ENCODE peak calls at places on chromosomes 6 and 20, in seven cellular contexts. E is trophoblast cell, K is H1, J is mesendoderm, S is H9, R is mesenchymal stem cell, W is neuronal stem cell. P is an unnamed sample.

GRCh38 chr20:23032679-23033078 is 2.4 kb upstream of the SSTR4 start:
- DNase-seq in W (no peak), R (no peak), J (no peak), S (no peak), E (no peak), K (no peak), P (no peak)

GRCh38 chr6:6810727-6811126 is 222.2 kb downstream of the LY86 start:
- DNase-seq in W (no peak), S (no peak), J (no peak), R (no peak), E (no peak), K (no peak), P (no peak)

GRCh38 chr20:36481380-36482043 is 59.8 kb upstream of the MYL9 start:
- DNase-seq in R (no peak), W (no peak), J (peak), E (peak), K (no peak), S (no peak), P (no peak)

GRCh38 chr20:42955713-42956112 is 234.0 kb downstream of the PTPRT start:
- DNase-seq in W (no peak), S (no peak), E (no peak), R (no peak), K (no peak), J (no peak), P (no peak)

GRCh38 chr20:34815636-34816035 is 9.8 kb downstream of the NCOA6 start:
- DNase-seq in E (no peak), R (peak), K (no peak), J (no peak), W (no peak), S (no peak), P (peak)

GRCh38 chr20:4159765-4160490 is 144.6 kb upstream of the RNF24 start:
- DNase-seq in R (no peak), J (no peak), K (no peak), W (no peak), E (no peak), S (no peak), P (no peak)

GRCh38 chr20:41534170-41534569 is 84.0 kb downstream of the CHD6 start:
- DNase-seq in E (no peak), S (no peak), W (no peak), J (no peak), K (no peak), R (no peak), P (no peak)

GRCh38 chr20:50163570-50164317 is 10.2 kb upstream of the PEDS1 start:
- DNase-seq in J (peak), E (no peak), K (no peak), W (no peak), S (no peak), R (peak), P (peak)

GRCh38 chr6:112503210-112503609 is 156.1 kb downstream of the RFPL4B start:
- DNase-seq in W (peak), K (no peak), S (no peak), J (peak), E (no peak), R (peak), P (no peak)

GRCh38 chr6:50602191-50602810 is 111.0 kb upstream of the TFAP2D start:
- DNase-seq in S (no peak), E (peak), K (no peak), J (peak), R (peak), W (peak), P (peak)

GRCh38 chr20:2822073-2822472 is 5.9 kb downstream of the TMEM239 start:
- DNase-seq in E (no peak), S (no peak), W (no peak), J (no peak), K (no peak), R (no peak), P (peak)

GRCh38 chr6:49527315-49527714 is 23.2 kb upstream of the C6orf141 start:
- DNase-seq in J (no peak), S (no peak), W (no peak), R (no peak), E (peak), K (no peak), P (no peak)

GRCh38 chr6:10237284-10238043 is 177.4 kb downstream of the TFAP2A start:
- DNase-seq in W (no peak), J (no peak), R (no peak), E (peak), S (no peak), K (no peak), P (peak)

GRCh38 chr20:63457737-63458136 is 14.7 kb downstream of the KCNQ2 start:
- DNase-seq in R (no peak), S (no peak), W (no peak), K (no peak), E (peak), J (no peak), P (no peak)

GRCh38 chr6:120354452-120355098 is 979.7 kb downstream of the TBC1D32 start:
- DNase-seq in W (no peak), J (peak), S (no peak), R (no peak), E (peak), K (no peak), P (no peak)

GRCh38 chr6:112911949-112912348 is 564.8 kb downstream of the RFPL4B start:
- DNase-seq in K (no peak), S (no peak), J (no peak), W (no peak), R (no peak), E (no peak), P (no peak)

GRCh38 chr6:1950631-1951030 is 294.8 kb downstream of the GMDS start:
- DNase-seq in E (no peak), R (no peak), S (no peak), K (no peak), W (no peak), J (no peak), P (no peak)

GRCh38 chr20:50260480-50261221 is 70.0 kb downstream of the CEBPB start:
- DNase-seq in J (no peak), S (no peak), R (no peak), E (no peak), K (no peak), W (no peak), P (no peak)

GRCh38 chr20:64116016-64116415 is 8.7 kb upstream of the NPBWR2 start:
- DNase-seq in K (no peak), R (no peak), W (no peak), J (no peak), S (no peak), E (no peak), P (no peak)

GRCh38 chr6:127342296-127342945 is 988 bp downstream of the ECHDC1 start:
- DNase-seq in R (peak), W (peak), E (peak), K (no peak), S (peak), J (peak), P (peak)

GRCh38 chr6:168013250-168013915 is 15.9 kb downstream of the KIF25 start:
- DNase-seq in R (no peak), W (no peak), K (no peak), S (no peak), J (no peak), E (no peak), P (no peak)

GRCh38 chr6:110951986-110952794 is 6.3 kb upstream of the GTF3C6 start:
- DNase-seq in K (no peak), W (no peak), R (peak), S (no peak), E (peak), J (peak), P (peak)

GRCh38 chr6:12012566-12013367 is 655 bp downstream of the HIVEP1 start:
- DNase-seq in E (peak), S (peak), K (peak), J (peak), R (peak), W (peak), P (peak)

GRCh38 chr20:57399587-57400261 is 8.5 kb downstream of the RBM38 start:
- DNase-seq in K (no peak), E (no peak), S (no peak), R (no peak), W (no peak), J (no peak), P (peak)

GRCh38 chr6:166489301-166490155 is 97.0 kb downstream of the RAMACL start:
- DNase-seq in E (no peak), S (no peak), W (no peak), K (no peak), J (peak), R (no peak), P (no peak)

GRCh38 chr6:34650823-34651222 is 45.7 kb downstream of the ILRUN start:
- DNase-seq in R (no peak), J (no peak), W (no peak), S (no peak), E (no peak), K (no peak), P (no peak)

GRCh38 chr6:106099235-106099537 is 13.1 kb downstream of the PRDM1 start:
- DNase-seq in W (no peak), S (no peak), R (peak), K (no peak), J (no peak), E (peak), P (no peak)

GRCh38 chr6:167680605-167681149 is 146.0 kb upstream of the AFDN start:
- DNase-seq in E (no peak), R (no peak), J (no peak), K (no peak), S (no peak), W (no peak), P (no peak)

GRCh38 chr6:143478479-143479062 is 28.0 kb downstream of the PEX3 start:
- DNase-seq in K (no peak), R (no peak), W (no peak), S (no peak), E (no peak), J (no peak), P (no peak)

GRCh38 chr6:145670306-145670705 is 65.0 kb downstream of the EPM2A start:
- DNase-seq in K (no peak), S (no peak), W (no peak), J (no peak), R (no peak), E (no peak), P (no peak)

GRCh38 chr6:145669627-145670034 is 65.7 kb downstream of the EPM2A start:
- DNase-seq in J (no peak), E (no peak), S (no peak), K (no peak), R (peak), W (no peak), P (peak)

GRCh38 chr6:145668844-145669243 is 66.5 kb downstream of the EPM2A start:
- DNase-seq in K (no peak), W (no peak), S (no peak), R (no peak), E (no peak), J (no peak), P (no peak)

GRCh38 chr6:145673504-145673903 is 61.8 kb downstream of the EPM2A start:
- DNase-seq in W (no peak), E (no peak), J (no peak), R (no peak), K (no peak), S (no peak), P (no peak)
- H4K8ac ChIP-seq in W (peak), E (no peak), J (no peak), R (peak), K (no peak), S (no peak), P (no peak)

DNA sequence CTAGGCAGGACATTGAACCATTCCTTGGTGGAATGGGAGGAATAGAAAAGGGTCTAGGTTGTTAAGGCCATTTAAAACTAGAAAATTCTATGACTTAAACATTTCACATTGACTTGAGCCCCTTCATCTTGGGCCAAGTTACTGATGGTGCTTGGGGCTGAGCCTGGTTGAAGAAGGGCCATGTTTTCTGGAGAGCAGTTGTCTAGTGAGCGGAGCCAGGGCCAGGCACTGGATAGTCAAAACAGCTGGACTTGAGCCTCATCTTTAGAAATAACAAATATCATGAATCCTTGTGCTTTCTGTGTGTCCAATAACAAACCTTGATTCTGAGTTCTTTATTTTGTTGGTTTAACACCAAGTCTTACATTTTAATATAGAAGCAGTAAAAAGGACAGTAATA is 134.6 kb upstream of the TCF21 start:
- DNase-seq in S (no peak), W (no peak), R (no peak), E (no peak), K (no peak), J (no peak), P (no peak)
- H4K8ac ChIP-seq in S (no peak), W (no peak), R (no peak), E (no peak), K (no peak), J (no peak), P (no peak)

GRCh38 chr6:163165922-163166321 is 248.6 kb upstream of the QKI start:
- DNase-seq in J (no peak), K (no peak), W (no peak), E (no peak), S (no peak), R (no peak), P (no peak)
- H4K8ac ChIP-seq in J (no peak), K (no peak), W (no peak), E (no peak), S (no peak), R (no peak), P (no peak)

GRCh38 chr20:39057143-39057542 is 95.0 kb downstream of the DHX35 start:
- DNase-seq in S (no peak), E (no peak), R (no peak), K (no peak), W (no peak), J (no peak), P (no peak)

GRCh38 chr20:39057911-39058310 is 95.8 kb downstream of the DHX35 start:
- DNase-seq in S (no peak), K (no peak), W (no peak), J (no peak), R (no peak), E (no peak), P (no peak)

GRCh38 chr20:39059036-39059435 is 96.9 kb downstream of the DHX35 start:
- DNase-seq in W (no peak), E (no peak), J (no peak), K (no peak), R (no peak), S (no peak), P (no peak)
- H4K8ac ChIP-seq in W (no peak), E (no peak), J (no peak), K (no peak), R (no peak), S (no peak), P (no peak)

GRCh38 chr6:149185799-149186357 is 131.6 kb upstream of the TAB2 start:
- DNase-seq in W (no peak), J (no peak), R (no peak), K (no peak), S (no peak), E (peak), P (no peak)
- H4K8ac ChIP-seq in W (no peak), J (no peak), R (no peak), K (no peak), S (no peak), E (no peak), P (no peak)

GRCh38 chr20:20371681-20372080 is 3.8 kb downstream of the INSM1 start:
- DNase-seq in S (peak), J (peak), W (no peak), K (no peak), E (no peak), R (no peak), P (no peak)
- H4K8ac ChIP-seq in S (no peak), J (no peak), W (no peak), K (no peak), E (no peak), R (no peak), P (no peak)

GRCh38 chr6:155455766-155456165 is at the start of gene NOX3:
- DNase-seq in J (peak), W (no peak), K (no peak), R (no peak), E (no peak), S (no peak), P (no peak)
- H4K8ac ChIP-seq in J (no peak), W (no peak), K (no peak), R (no peak), E (no peak), S (no peak), P (no peak)

GRCh38 chr6:62441182-62441581 is 155.2 kb upstream of the KHDRBS2 start:
- DNase-seq in J (no peak), E (no peak), S (no peak), K (no peak), W (no peak), R (no peak), P (no peak)
- H4K8ac ChIP-seq in J (no peak), E (no peak), S (no peak), K (no peak), W (no peak), R (no peak), P (no peak)

DNA sequence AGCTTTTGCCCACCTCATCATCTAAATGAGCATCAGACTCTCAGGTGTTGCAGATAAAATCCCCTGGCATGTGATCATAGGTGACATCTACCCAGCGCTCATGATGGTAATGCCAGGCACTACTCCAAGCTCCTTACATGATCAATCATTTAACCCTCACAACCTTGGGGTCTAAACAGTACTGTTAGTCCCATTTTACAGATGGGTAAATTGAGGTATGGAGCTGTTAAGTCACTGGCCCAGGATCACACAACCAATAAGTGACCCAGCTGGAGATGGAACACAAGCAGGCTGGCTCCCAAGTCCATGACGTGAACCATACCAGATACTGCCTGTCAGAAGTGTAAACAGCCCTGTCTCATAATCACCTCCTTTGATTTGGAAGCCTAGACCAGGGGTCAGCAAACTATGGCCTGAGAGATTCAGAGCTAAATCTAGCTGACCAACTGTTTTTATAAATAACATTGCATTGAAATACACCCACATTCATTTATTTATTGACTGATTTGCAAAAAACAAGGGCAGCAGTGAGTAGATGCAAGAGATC is 79.2 kb downstream of the UNC5CL start:
- DNase-seq in E (no peak), K (no peak), R (no peak), J (no peak), S (no peak), W (no peak), P (no peak)
- H4K8ac ChIP-seq in E (no peak), K (no peak), R (no peak), J (no peak), S (no peak), W (no peak), P (peak)

DNA sequence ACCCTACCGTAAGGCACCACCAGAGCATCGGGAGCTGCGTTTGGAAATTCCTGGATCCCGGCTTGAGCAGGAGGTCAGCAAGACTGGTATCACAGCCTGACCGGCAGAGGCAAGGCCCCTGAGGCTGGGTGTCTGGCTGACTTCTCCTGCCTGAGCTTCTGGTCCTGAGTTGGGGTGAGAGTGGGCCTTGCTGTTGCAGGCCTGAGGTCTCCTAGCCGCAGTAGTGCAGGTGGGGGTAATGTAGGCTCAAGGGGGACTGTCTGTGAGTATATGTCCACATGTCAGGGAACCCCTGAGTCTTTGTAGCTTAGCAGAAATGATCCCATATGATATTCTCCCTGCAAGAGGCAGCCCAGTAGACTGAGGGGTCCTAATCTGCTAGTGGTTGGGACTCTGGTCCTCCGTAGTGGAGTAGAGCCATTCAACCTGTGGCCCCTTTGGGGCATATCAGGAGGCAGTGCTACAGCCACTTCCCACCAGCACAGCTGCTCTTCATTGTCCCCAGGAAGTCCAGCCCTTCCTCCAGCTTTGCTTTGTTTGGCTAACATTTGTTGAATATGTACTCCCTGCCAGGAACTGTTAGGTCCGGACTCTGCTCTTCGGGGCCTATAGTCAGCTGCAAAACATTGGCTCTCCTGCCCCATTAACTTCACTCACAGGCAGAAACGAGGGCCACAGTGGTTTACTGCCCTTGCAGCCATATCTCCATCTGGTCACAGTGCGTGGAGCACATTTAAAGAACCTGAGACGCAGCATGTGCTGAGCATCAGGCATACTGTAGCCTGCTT is 10.9 kb downstream of the LRRC73 start:
- DNase-seq in E (no peak), S (no peak), K (no peak), R (no peak), J (no peak), W (no peak), P (no peak)
- H4K8ac ChIP-seq in E (no peak), S (no peak), K (no peak), R (no peak), J (no peak), W (no peak), P (no peak)